ENCODE peak calls at places on chromosome 2, in ten cellular contexts. One of them, this sample, is unnamed.

GRCh38 chr2:27249077-27249890 is 13.6 kb downstream of the SLC30A3 start:
- DNase-seq in heart left ventricle: no peak
- DNase-seq in psoas muscle: no peak
- DNase-seq in Calu3: no peak
- DNase-seq in progenitor cell of endocrine pancreas: no peak
- DNase-seq in prostate gland: peak
- DNase-seq in A549: no peak
- DNase-seq in AG10803: no peak
- DNase-seq in sigmoid colon: no peak
- DNase-seq in CD8-positive, alpha-beta T cell: no peak
- DNase-seq in this sample: no peak

GRCh38 chr2:61117534-61117933 is 44.5 kb upstream of the C2orf74 start:
- DNase-seq in psoas muscle: no peak
- DNase-seq in heart left ventricle: no peak
- DNase-seq in prostate gland: no peak
- DNase-seq in Calu3: no peak
- DNase-seq in sigmoid colon: no peak
- DNase-seq in A549: no peak
- DNase-seq in progenitor cell of endocrine pancreas: no peak
- DNase-seq in AG10803: peak
- DNase-seq in CD8-positive, alpha-beta T cell: no peak
- DNase-seq in this sample: peak

GRCh38 chr2:85485815-85486214 is 53.2 kb upstream of the MAT2A start:
- DNase-seq in progenitor cell of endocrine pancreas: no peak
- DNase-seq in AG10803: peak
- DNase-seq in Calu3: no peak
- DNase-seq in psoas muscle: no peak
- DNase-seq in heart left ventricle: no peak
- DNase-seq in CD8-positive, alpha-beta T cell: no peak
- DNase-seq in sigmoid colon: no peak
- DNase-seq in A549: no peak
- DNase-seq in prostate gland: no peak
- DNase-seq in this sample: no peak

GRCh38 chr2:150750726-150751125 is 263.3 kb upstream of the RND3 start:
- DNase-seq in psoas muscle: no peak
- DNase-seq in sigmoid colon: no peak
- DNase-seq in Calu3: no peak
- DNase-seq in CD8-positive, alpha-beta T cell: no peak
- DNase-seq in prostate gland: no peak
- DNase-seq in progenitor cell of endocrine pancreas: no peak
- DNase-seq in heart left ventricle: no peak
- DNase-seq in A549: no peak
- DNase-seq in AG10803: no peak
- DNase-seq in this sample: no peak

GRCh38 chr2:33033524-33034150 is 86.9 kb downstream of the LTBP1 start:
- DNase-seq in prostate gland: no peak
- DNase-seq in heart left ventricle: no peak
- DNase-seq in AG10803: peak
- DNase-seq in CD8-positive, alpha-beta T cell: no peak
- DNase-seq in Calu3: peak
- DNase-seq in progenitor cell of endocrine pancreas: no peak
- DNase-seq in A549: peak
- DNase-seq in sigmoid colon: no peak
- DNase-seq in psoas muscle: no peak
- DNase-seq in this sample: no peak

GRCh38 chr2:219171231-219171651 is 1.4 kb upstream of the SLC23A3 start:
- DNase-seq in Calu3: peak
- DNase-seq in CD8-positive, alpha-beta T cell: peak
- DNase-seq in sigmoid colon: peak
- DNase-seq in heart left ventricle: peak
- DNase-seq in prostate gland: peak
- DNase-seq in AG10803: peak
- DNase-seq in psoas muscle: peak
- DNase-seq in progenitor cell of endocrine pancreas: no peak
- DNase-seq in A549: peak
- DNase-seq in this sample: peak

GRCh38 chr2:230762317-230762896 is 49.8 kb downstream of the CAB39 start:
- DNase-seq in AG10803: no peak
- DNase-seq in progenitor cell of endocrine pancreas: no peak
- DNase-seq in Calu3: peak
- DNase-seq in sigmoid colon: no peak
- DNase-seq in psoas muscle: no peak
- DNase-seq in A549: peak
- DNase-seq in heart left ventricle: no peak
- DNase-seq in CD8-positive, alpha-beta T cell: peak
- DNase-seq in prostate gland: no peak
- DNase-seq in this sample: no peak

GRCh38 chr2:205060269-205060668 is 515.0 kb downstream of the PARD3B start:
- DNase-seq in sigmoid colon: no peak
- DNase-seq in psoas muscle: no peak
- DNase-seq in heart left ventricle: no peak
- DNase-seq in progenitor cell of endocrine pancreas: no peak
- DNase-seq in AG10803: peak
- DNase-seq in Calu3: no peak
- DNase-seq in CD8-positive, alpha-beta T cell: no peak
- DNase-seq in prostate gland: no peak
- DNase-seq in A549: peak
- DNase-seq in this sample: no peak

GRCh38 chr2:11683486-11683885 is 13.5 kb upstream of the NTSR2 start:
- DNase-seq in sigmoid colon: peak
- DNase-seq in AG10803: no peak
- DNase-seq in Calu3: no peak
- DNase-seq in heart left ventricle: no peak
- DNase-seq in CD8-positive, alpha-beta T cell: no peak
- DNase-seq in prostate gland: no peak
- DNase-seq in psoas muscle: no peak
- DNase-seq in A549: no peak
- DNase-seq in progenitor cell of endocrine pancreas: no peak
- DNase-seq in this sample: no peak
- TF ChIP-seq CTCF in sigmoid colon: no peak
- TF ChIP-seq CTCF in AG10803: no peak
- TF ChIP-seq CTCF in Calu3: no peak
- TF ChIP-seq CTCF in heart left ventricle: no peak
- TF ChIP-seq CTCF in CD8-positive, alpha-beta T cell: no peak
- TF ChIP-seq CTCF in prostate gland: no peak
- TF ChIP-seq CTCF in psoas muscle: no peak
- TF ChIP-seq CTCF in A549: no peak
- TF ChIP-seq CTCF in progenitor cell of endocrine pancreas: no peak
- TF ChIP-seq CTCF in this sample: no peak

GRCh38 chr2:127197475-127198385 is 22.4 kb downstream of the CYP27C1 start:
- DNase-seq in CD8-positive, alpha-beta T cell: peak
- DNase-seq in AG10803: peak
- DNase-seq in psoas muscle: peak
- DNase-seq in progenitor cell of endocrine pancreas: peak
- DNase-seq in heart left ventricle: no peak
- DNase-seq in prostate gland: peak
- DNase-seq in sigmoid colon: no peak
- DNase-seq in Calu3: peak
- DNase-seq in A549: peak
- DNase-seq in this sample: no peak
- TF ChIP-seq CTCF in CD8-positive, alpha-beta T cell: no peak
- TF ChIP-seq CTCF in AG10803: peak
- TF ChIP-seq CTCF in psoas muscle: peak
- TF ChIP-seq CTCF in progenitor cell of endocrine pancreas: peak
- TF ChIP-seq CTCF in heart left ventricle: peak
- TF ChIP-seq CTCF in prostate gland: peak
- TF ChIP-seq CTCF in sigmoid colon: peak
- TF ChIP-seq CTCF in Calu3: peak
- TF ChIP-seq CTCF in A549: peak
- TF ChIP-seq CTCF in this sample: peak

GRCh38 chr2:70190413-70191243 is at the start of gene C2orf42:
- DNase-seq in A549: peak
- DNase-seq in heart left ventricle: peak
- DNase-seq in prostate gland: peak
- DNase-seq in progenitor cell of endocrine pancreas: peak
- DNase-seq in AG10803: peak
- DNase-seq in sigmoid colon: peak
- DNase-seq in CD8-positive, alpha-beta T cell: peak
- DNase-seq in Calu3: peak
- DNase-seq in psoas muscle: peak
- DNase-seq in this sample: peak
- TF ChIP-seq CTCF in A549: no peak
- TF ChIP-seq CTCF in heart left ventricle: no peak
- TF ChIP-seq CTCF in prostate gland: peak
- TF ChIP-seq CTCF in progenitor cell of endocrine pancreas: peak
- TF ChIP-seq CTCF in AG10803: peak
- TF ChIP-seq CTCF in sigmoid colon: no peak
- TF ChIP-seq CTCF in CD8-positive, alpha-beta T cell: no peak
- TF ChIP-seq CTCF in Calu3: no peak
- TF ChIP-seq CTCF in psoas muscle: no peak
- TF ChIP-seq CTCF in this sample: peak

GRCh38 chr2:7029291-7030059 is 112.3 kb downstream of the RNF144A start:
- DNase-seq in prostate gland: no peak
- DNase-seq in heart left ventricle: peak
- DNase-seq in progenitor cell of endocrine pancreas: no peak
- DNase-seq in psoas muscle: no peak
- DNase-seq in sigmoid colon: peak
- DNase-seq in CD8-positive, alpha-beta T cell: no peak
- DNase-seq in Calu3: no peak
- DNase-seq in AG10803: no peak
- DNase-seq in A549: no peak
- DNase-seq in this sample: no peak
- TF ChIP-seq CTCF in prostate gland: no peak
- TF ChIP-seq CTCF in heart left ventricle: peak
- TF ChIP-seq CTCF in progenitor cell of endocrine pancreas: no peak
- TF ChIP-seq CTCF in psoas muscle: peak
- TF ChIP-seq CTCF in sigmoid colon: no peak
- TF ChIP-seq CTCF in CD8-positive, alpha-beta T cell: no peak
- TF ChIP-seq CTCF in Calu3: no peak
- TF ChIP-seq CTCF in AG10803: peak
- TF ChIP-seq CTCF in A549: no peak
- TF ChIP-seq CTCF in this sample: no peak